ENCODE peak calls at places on chromosomes 1 and 21, in ten cellular contexts. I, K, X, G, N, S, Y, J, F and A are unnamed samples.

GRCh38 chr21:14435423-14435822 is 52.5 kb upstream of the HSPA13 start:
- DNase-seq in Y (no peak), F (no peak), S (no peak), J (no peak), K (no peak), G (no peak), X (no peak), I (no peak), N (no peak), A (no peak)

GRCh38 chr1:156371553-156372264 is 2.7 kb downstream of the RHBG start:
- DNase-seq in S (peak; percentile 79), X (no peak), J (peak; percentile 86), K (no peak), Y (peak; percentile 30), N (no peak), I (peak; percentile 35), F (peak; percentile 84), G (no peak), A (peak; percentile 72)

GRCh38 chr1:20439282-20439681 is 46.7 kb downstream of the CAMK2N1 start:
- DNase-seq in G (peak; percentile 56), N (no peak), F (peak; percentile 56), X (no peak), S (no peak), I (no peak), K (no peak), J (peak; percentile 55), Y (no peak), A (peak; percentile 48)

GRCh38 chr1:234925440-234926251 is 203.0 kb downstream of the TOMM20 start:
- DNase-seq in X (peak; percentile 97), K (no peak), S (no peak), N (no peak), G (no peak), I (peak; percentile 96), F (peak; percentile 99), J (peak; percentile 97), Y (peak; percentile 95), A (peak; percentile 98)

GRCh38 chr1:53340660-53341520 is 13.0 kb upstream of the LRP8 start:
- DNase-seq in G (no peak), X (no peak), Y (no peak), J (no peak), F (peak; percentile 5), I (no peak), S (no peak), K (no peak), N (no peak), A (no peak)

GRCh38 chr1:96918406-96918805 is 196.8 kb downstream of the PTBP2 start:
- DNase-seq in I (peak; percentile 42), Y (no peak), J (peak; percentile 70), X (no peak), N (no peak), K (no peak), G (no peak), S (no peak), F (peak; percentile 74), A (peak; percentile 79)

GRCh38 chr1:211036701-211037494 is 97.0 kb downstream of the KCNH1 start:
- DNase-seq in Y (peak; percentile 82), S (no peak), F (peak; percentile 76), K (no peak), X (peak; percentile 51), G (no peak), I (peak; percentile 88), N (no peak), J (no peak), A (no peak)

GRCh38 chr1:70142120-70142519 is 63.3 kb downstream of the LRRC40 start:
- DNase-seq in S (no peak), K (no peak), F (peak; percentile 58), X (no peak), J (peak; percentile 66), G (no peak), Y (no peak), I (peak; percentile 17), N (no peak), A (peak; percentile 72)

GRCh38 chr1:43976045-43976444 is 1.3 kb downstream of the ATP6V0B start:
- DNase-seq in N (no peak), Y (no peak), X (no peak), I (no peak), K (no peak), J (no peak), S (no peak), G (no peak), F (no peak), A (no peak)

GRCh38 chr1:201562257-201562656 is 23.3 kb downstream of the NAV1 start:
- DNase-seq in J (peak; percentile 85), G (no peak), X (peak; percentile 90), S (no peak), N (no peak), F (peak; percentile 97), K (no peak), Y (peak; percentile 98), I (peak; percentile 98), A (peak; percentile 95)

GRCh38 chr1:26820784-26821269 is 5.7 kb upstream of the ZDHHC18 start:
- DNase-seq in J (no peak), X (no peak), F (no peak), G (no peak), Y (no peak), S (no peak), I (no peak), N (no peak), K (peak; percentile 36), A (no peak)

GRCh38 chr1:45004281-45004920 is 6.7 kb downstream of the HECTD3 start:
- DNase-seq in X (no peak), J (no peak), N (no peak), F (no peak), S (no peak), K (no peak), G (no peak), I (no peak), Y (no peak), A (no peak)

GRCh38 chr1:156383023-156383422 is 14.0 kb downstream of the RHBG start:
- DNase-seq in I (peak; percentile 29), Y (peak; percentile 14), G (peak; percentile 75), J (peak; percentile 66), K (peak; percentile 69), N (peak; percentile 21), S (peak; percentile 73), X (no peak), F (peak; percentile 44), A (peak; percentile 49)

GRCh38 chr21:33991091-33991490 is 75.5 kb upstream of the ATP5PO start:
- DNase-seq in I (no peak), S (no peak), Y (no peak), X (no peak), K (no peak), N (no peak), G (no peak), F (no peak), J (no peak), A (peak; percentile 16)

GRCh38 chr1:153611024-153611352 is 1.9 kb downstream of the S100A16 start:
- DNase-seq in K (no peak), J (no peak), N (no peak), S (no peak), G (no peak), Y (no peak), F (peak; percentile 93), X (no peak), I (peak; percentile 69), A (peak; percentile 64)

DNA sequence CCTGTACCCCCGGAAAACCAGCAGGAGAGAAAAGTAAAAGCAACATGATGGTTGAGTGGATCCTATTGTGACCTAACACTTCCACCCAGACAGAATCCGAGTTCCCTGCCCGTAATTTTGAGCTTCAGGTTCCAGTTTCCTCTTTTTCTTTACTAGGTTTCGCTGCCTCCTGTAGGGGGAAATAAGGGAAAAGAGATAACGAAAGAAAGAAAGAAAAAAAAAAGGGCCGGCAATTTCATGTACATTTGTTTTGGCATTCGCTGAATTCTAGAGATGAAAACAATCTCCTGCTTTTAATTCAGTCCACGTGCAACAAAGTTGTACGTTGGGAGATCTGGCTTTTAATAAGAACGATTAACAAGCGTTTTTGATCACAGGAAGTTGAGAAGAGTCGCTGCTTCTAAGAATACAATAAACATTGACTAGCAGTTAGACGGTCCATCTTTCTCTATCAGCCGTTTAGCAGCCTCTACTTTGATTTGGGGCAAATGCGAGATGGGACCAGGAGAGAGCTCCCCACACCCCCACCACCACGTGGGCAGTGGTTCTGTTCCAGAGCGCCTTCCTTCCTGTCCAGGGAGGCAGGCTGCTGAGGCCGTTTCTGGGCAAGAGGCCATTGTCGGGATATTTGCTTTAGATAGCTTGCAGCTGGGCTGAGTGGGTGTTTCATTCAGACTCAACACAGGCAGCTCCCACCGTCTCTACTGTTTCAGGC is 155.9 kb upstream of the RUNX1 start:
- DNase-seq in F (peak; percentile 95), S (peak; percentile 70), X (peak; percentile 93), I (peak; percentile 85), J (peak; percentile 98), G (no peak), K (peak; percentile 45), N (no peak), Y (peak; percentile 78), A (peak; percentile 99)
- TF ChIP-seq CTCF in F (peak; percentile 16), S (no peak), X (peak; percentile 41), I (peak; percentile 31), J (peak; percentile 25), G (peak; percentile 20), K (no peak), N (no peak), Y (peak; percentile 11), A (peak; percentile 38)

DNA sequence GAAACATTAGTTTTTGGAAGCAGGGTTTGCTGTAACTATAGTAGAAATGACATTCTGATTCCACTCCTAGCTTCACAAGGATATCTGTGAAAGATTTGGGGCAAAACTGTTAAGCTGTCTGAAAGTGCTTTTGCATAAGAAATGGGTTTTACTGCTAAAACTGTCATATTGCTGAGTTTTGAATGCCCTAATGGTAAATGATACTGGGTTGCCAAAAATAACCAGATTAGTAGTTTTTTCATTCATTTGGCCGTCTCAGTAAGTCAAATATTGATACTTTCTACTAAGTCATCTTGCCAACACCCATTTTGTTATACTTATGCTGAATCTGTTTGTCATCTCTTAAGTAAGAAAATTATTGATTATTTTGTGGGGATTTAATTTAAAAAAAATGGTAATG is 399 bp upstream of the PTPRC start:
- DNase-seq in Y (no peak), F (no peak), G (no peak), J (no peak), S (no peak), N (no peak), K (no peak), X (no peak), I (no peak), A (no peak)
- H3K4me3 ChIP-seq in Y (no peak overlapping the region), F (no peak overlapping the region), G (no peak overlapping the region), J (no peak overlapping the region), S (no peak overlapping the region), N (peak overlapping the region; percentile 83), K (no peak overlapping the region), X (no peak overlapping the region), I (no peak overlapping the region), A (no peak overlapping the region)

DNA sequence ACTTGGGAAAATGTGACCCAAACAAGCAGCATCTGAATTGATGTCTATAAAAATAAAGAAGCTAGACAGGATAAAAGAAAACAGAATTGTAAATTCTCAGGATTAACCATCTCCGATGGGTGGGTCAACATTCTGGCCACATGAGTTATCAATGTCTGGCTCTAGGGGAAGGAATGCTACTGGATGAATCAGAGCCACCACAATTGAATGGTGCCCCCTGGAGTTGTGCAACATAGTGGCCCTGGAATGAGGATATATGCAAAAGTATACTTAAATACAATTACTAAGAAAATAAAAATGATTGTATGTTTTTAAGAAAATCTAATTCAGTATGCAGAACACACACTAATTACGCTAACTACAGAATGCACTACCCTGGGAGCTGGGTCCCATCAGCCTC is 185.6 kb downstream of the TGFBR3 start:
- DNase-seq in X (no peak), S (no peak), N (no peak), J (peak; percentile 34), G (no peak), I (peak; percentile 86), F (peak; percentile 86), Y (no peak), K (no peak), A (peak; percentile 79)
- TF ChIP-seq CTCF in X (peak; percentile 26), S (no peak), N (no peak), J (peak; percentile 31), G (peak; percentile 28), I (peak; percentile 22), F (peak; percentile 48), Y (peak; percentile 30), K (no peak), A (peak; percentile 49)

GRCh38 chr1:185556551-185556950 is 177.6 kb upstream of the HMCN1 start:
- DNase-seq in S (no peak), I (no peak), J (no peak), G (no peak), Y (no peak), F (peak; percentile 2), N (no peak), K (no peak), X (no peak), A (peak; percentile 33)
- H3K4me3 ChIP-seq in S (no peak overlapping the region), I (no peak overlapping the region), J (no peak overlapping the region), G (no peak overlapping the region), Y (no peak overlapping the region), F (no peak overlapping the region), N (no peak overlapping the region), K (no peak overlapping the region), X (no peak overlapping the region), A (no peak overlapping the region)